ENCODE peak calls at places on chromosomes 16 and 17, in eight cellular contexts. Q is left ventricle myocardium inferior, B is astrocyte, H is NB4, L is body of pancreas, K is heart right ventricle, D is DND-41, P is ovary. Z is an unnamed sample.

GRCh38 chr16:58589311-58589890 is 40.2 kb downstream of the CNOT1 start:
- DNase-seq in Q (no peak), B (no peak), H (no peak), L (no peak), K (no peak), D (no peak), P (no peak), Z (no peak)

GRCh38 chr16:55367301-55367745 is 43.3 kb downstream of the IRX6 start:
- DNase-seq in Q (no peak), B (peak; percentile 3), H (no peak), L (no peak), K (no peak), D (no peak), P (no peak), Z (no peak)

GRCh38 chr17:75785016-75785769 is 587 bp downstream of the UNK start:
- DNase-seq in Q (peak; percentile 90), B (peak; percentile 72), H (peak; percentile 95), L (peak; percentile 92), K (peak; percentile 89), D (peak; percentile 93), P (peak; percentile 94), Z (peak; percentile 93)

GRCh38 chr17:19958023-19958422 is 19.6 kb downstream of the AKAP10 start:
- DNase-seq in Q (no peak), B (peak; percentile 97), H (no peak), L (no peak), K (no peak), D (no peak), P (no peak), Z (peak; percentile 71)

GRCh38 chr17:496761-497586 is 144.4 kb upstream of the RPH3AL start:
- DNase-seq in Q (no peak), B (peak; percentile 60), H (no peak), L (no peak), K (no peak), D (peak; percentile 35), P (no peak), Z (no peak)

GRCh38 chr16:82636958-82637357 is 10.2 kb downstream of the CDH13 start:
- DNase-seq in Q (no peak), B (no peak), H (no peak), L (no peak), K (no peak), D (no peak), P (no peak), Z (no peak)

GRCh38 chr16:85553436-85554113 is 59.5 kb upstream of the GSE1 start:
- DNase-seq in Q (peak; percentile 75), B (peak; percentile 36), H (peak; percentile 88), L (peak; percentile 68), K (peak; percentile 83), D (peak; percentile 73), P (peak; percentile 72), Z (peak; percentile 42)

GRCh38 chr17:59498421-59499307 is 66.7 kb upstream of the DHX40 start:
- DNase-seq in Q (no peak), B (peak; percentile 75), H (no peak), L (no peak), K (no peak), D (no peak), P (no peak), Z (no peak)

GRCh38 chr17:29115906-29116651 is 64.1 kb downstream of the MYO18A start:
- DNase-seq in Q (no peak), B (no peak), H (peak; percentile 77), L (no peak), K (no peak), D (peak; percentile 64), P (no peak), Z (peak; percentile 49)

GRCh38 chr17:10369239-10369638 is 3.6 kb downstream of the MYH13 start:
- DNase-seq in Q (no peak), B (no peak), H (no peak), L (no peak), K (no peak), D (no peak), P (no peak), Z (no peak)

GRCh38 chr17:67746704-67747571 is 29.2 kb downstream of the NOL11 start:
- DNase-seq in Q (no peak), B (no peak), H (no peak), L (no peak), K (no peak), D (no peak), P (no peak), Z (no peak)

GRCh38 chr16:53211253-53211652 is 156.5 kb downstream of the CHD9 start:
- DNase-seq in Q (no peak), B (no peak), H (no peak), L (no peak), K (no peak), D (no peak), P (no peak), Z (no peak)

GRCh38 chr16:53207810-53208752 is 153.3 kb downstream of the CHD9 start:
- DNase-seq in Q (no peak), B (peak; percentile 84), H (peak; percentile 95), L (peak; percentile 45), K (no peak), D (peak; percentile 79), P (peak; percentile 28), Z (peak; percentile 76)

GRCh38 chr16:53213542-53213941 is 158.8 kb downstream of the CHD9 start:
- DNase-seq in Q (no peak), B (no peak), H (no peak), L (no peak), K (no peak), D (no peak), P (no peak), Z (no peak)

GRCh38 chr16:53212899-53213235 is 158.1 kb downstream of the CHD9 start:
- DNase-seq in Q (no peak), B (no peak), H (no peak), L (no peak), K (no peak), D (no peak), P (no peak), Z (peak; percentile 26)

GRCh38 chr16:53209489-53209888 is 154.7 kb downstream of the CHD9 start:
- DNase-seq in Q (no peak), B (no peak), H (no peak), L (no peak), K (no peak), D (no peak), P (no peak), Z (no peak)
- H3K4me3 ChIP-seq in Q (peak overlapping the region; percentile 66), B (peak overlapping the region; percentile 74), H (peak overlapping the region; percentile 85), L (no peak overlapping the region), K (peak overlapping the region; percentile 59), D (peak overlapping the region; percentile 70), P (peak overlapping the region; percentile 29), Z (peak overlapping the region; percentile 61)

DNA sequence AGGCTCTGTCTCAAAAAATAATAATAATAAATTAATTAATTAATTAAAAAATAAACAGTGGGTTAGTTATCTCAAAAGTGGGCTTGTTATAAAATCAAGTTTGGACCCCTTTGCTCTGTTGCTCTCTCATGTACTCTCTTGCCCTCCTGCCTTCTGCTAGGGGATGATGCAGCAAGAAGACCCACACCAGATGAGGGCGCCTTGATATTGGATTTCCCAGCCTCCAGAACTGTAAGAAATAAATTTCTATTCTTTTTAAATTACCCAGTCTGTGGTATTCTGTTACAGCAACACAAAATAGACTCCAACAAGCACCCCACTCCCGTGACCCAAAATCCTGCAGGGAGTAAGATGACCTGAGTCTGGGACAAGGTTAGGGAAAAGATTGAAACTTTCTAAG is 2.1 kb upstream of the ZNF652 start:
- DNase-seq in Q (no peak), B (no peak), H (no peak), L (peak; percentile 2), K (no peak), D (no peak), P (no peak), Z (no peak)
- TF ChIP-seq CTCF in Q (no peak), B (no peak), H (no peak), L (no peak), K (no peak), D (no peak), P (no peak), Z (no peak)

GRCh38 chr17:74444406-74444805 is 12.5 kb downstream of the GPRC5C start:
- DNase-seq in Q (peak; percentile 64), B (no peak), H (no peak), L (peak; percentile 48), K (peak; percentile 63), D (no peak), P (peak; percentile 79), Z (no peak)

GRCh38 chr17:74442670-74443515 is 11.0 kb downstream of the GPRC5C start:
- DNase-seq in Q (peak; percentile 94), B (no peak), H (peak; percentile 86), L (peak; percentile 98), K (peak; percentile 93), D (no peak), P (peak; percentile 92), Z (peak; percentile 39)

GRCh38 chr17:74442291-74442669 is 10.4 kb downstream of the GPRC5C start:
- DNase-seq in Q (no peak), B (no peak), H (no peak), L (no peak), K (no peak), D (no peak), P (no peak), Z (no peak)

GRCh38 chr17:74445156-74445555 is 13.3 kb downstream of the GPRC5C start:
- DNase-seq in Q (no peak), B (no peak), H (no peak), L (no peak), K (no peak), D (no peak), P (no peak), Z (no peak)

GRCh38 chr17:74443516-74444296 is 11.8 kb downstream of the GPRC5C start:
- DNase-seq in Q (no peak), B (no peak), H (no peak), L (no peak), K (no peak), D (no peak), P (no peak), Z (no peak)
- H3K4me3 ChIP-seq in Q (peak overlapping the region; percentile 59), B (no peak overlapping the region), H (no peak overlapping the region), L (no peak overlapping the region), K (peak overlapping the region; percentile 41), D (no peak overlapping the region), P (no peak overlapping the region), Z (no peak overlapping the region)

GRCh38 chr17:32784113-32784512 is 92.8 kb downstream of the MYO1D start:
- DNase-seq in Q (no peak), B (no peak), H (no peak), L (no peak), K (no peak), D (no peak), P (no peak), Z (no peak)

GRCh38 chr17:32777922-32778321 is 99.0 kb downstream of the MYO1D start:
- DNase-seq in Q (no peak), B (no peak), H (no peak), L (no peak), K (no peak), D (no peak), P (no peak), Z (no peak)

GRCh38 chr17:32780721-32781120 is 96.2 kb downstream of the MYO1D start:
- DNase-seq in Q (no peak), B (no peak), H (no peak), L (no peak), K (no peak), D (no peak), P (no peak), Z (no peak)

GRCh38 chr17:32786169-32786568 is 90.8 kb downstream of the MYO1D start:
- DNase-seq in Q (no peak), B (no peak), H (no peak), L (no peak), K (no peak), D (no peak), P (no peak), Z (no peak)

GRCh38 chr17:32783602-32784001 is 93.3 kb downstream of the MYO1D start:
- DNase-seq in Q (no peak), B (peak; percentile 42), H (peak; percentile 63), L (no peak), K (no peak), D (no peak), P (no peak), Z (peak; percentile 75)
- TF ChIP-seq CTCF in Q (peak; percentile 85), B (peak; percentile 71), H (peak; percentile 51), L (peak; percentile 41), K (peak; percentile 86), D (peak; percentile 80), P (peak; percentile 91), Z (peak; percentile 50)